ENCODE peak calls at places on chromosomes 6 and 20, in seven cellular contexts. One of them, this sample, is unnamed.

GRCh38 chr6:29494131-29494530 is 6.4 kb upstream of the MAS1L start:
- DNase-seq in left lung: no peak
- DNase-seq in cardiac fibroblast: no peak
- DNase-seq in ovary: no peak
- DNase-seq in lower lobe of right lung: no peak
- DNase-seq in GM12865: no peak
- DNase-seq in upper lobe of left lung: no peak
- DNase-seq in this sample: no peak

GRCh38 chr6:1170793-1171192 is 141.1 kb upstream of the FOXQ1 start:
- DNase-seq in left lung: no peak
- DNase-seq in lower lobe of right lung: no peak
- DNase-seq in upper lobe of left lung: no peak
- DNase-seq in GM12865: no peak
- DNase-seq in ovary: no peak
- DNase-seq in cardiac fibroblast: no peak
- DNase-seq in this sample: no peak

GRCh38 chr20:36893801-36894200 is 17.9 kb downstream of the TLDC2 start:
- DNase-seq in GM12865: no peak
- DNase-seq in cardiac fibroblast: no peak
- DNase-seq in left lung: no peak
- DNase-seq in ovary: no peak
- DNase-seq in upper lobe of left lung: no peak
- DNase-seq in lower lobe of right lung: no peak
- DNase-seq in this sample: no peak

GRCh38 chr6:56767892-56768531 is 125.3 kb upstream of the DST start:
- DNase-seq in lower lobe of right lung: no peak
- DNase-seq in GM12865: peak; percentile 56
- DNase-seq in ovary: no peak
- DNase-seq in upper lobe of left lung: no peak
- DNase-seq in left lung: no peak
- DNase-seq in cardiac fibroblast: peak; percentile 43
- DNase-seq in this sample: no peak

GRCh38 chr6:88376759-88377387 is 210.7 kb upstream of the CNR1 start:
- DNase-seq in GM12865: no peak
- DNase-seq in cardiac fibroblast: peak; percentile 92
- DNase-seq in lower lobe of right lung: no peak
- DNase-seq in ovary: no peak
- DNase-seq in left lung: no peak
- DNase-seq in upper lobe of left lung: no peak
- DNase-seq in this sample: no peak

GRCh38 chr6:169171951-169172350 is 81.7 kb downstream of the THBS2 start:
- DNase-seq in ovary: no peak
- DNase-seq in lower lobe of right lung: no peak
- DNase-seq in upper lobe of left lung: no peak
- DNase-seq in cardiac fibroblast: peak; percentile 96
- DNase-seq in GM12865: no peak
- DNase-seq in left lung: no peak
- DNase-seq in this sample: no peak

GRCh38 chr6:111061493-111061892 is 25.8 kb upstream of the SLC16A10 start:
- DNase-seq in lower lobe of right lung: no peak
- DNase-seq in GM12865: no peak
- DNase-seq in upper lobe of left lung: no peak
- DNase-seq in left lung: no peak
- DNase-seq in cardiac fibroblast: peak; percentile 29
- DNase-seq in ovary: no peak
- DNase-seq in this sample: no peak

GRCh38 chr6:90256698-90257485 is 39.8 kb downstream of the BACH2 start:
- DNase-seq in ovary: no peak
- DNase-seq in lower lobe of right lung: no peak
- DNase-seq in upper lobe of left lung: no peak
- DNase-seq in left lung: no peak
- DNase-seq in GM12865: no peak
- DNase-seq in cardiac fibroblast: peak; percentile 43
- DNase-seq in this sample: no peak

GRCh38 chr20:597560-597959 is 12.5 kb downstream of the TCF15 start:
- DNase-seq in ovary: no peak
- DNase-seq in GM12865: no peak
- DNase-seq in cardiac fibroblast: no peak
- DNase-seq in lower lobe of right lung: no peak
- DNase-seq in upper lobe of left lung: no peak
- DNase-seq in left lung: no peak
- DNase-seq in this sample: no peak

GRCh38 chr20:5480824-5481600 is 164.3 kb upstream of the PROKR2 start:
- DNase-seq in left lung: no peak
- DNase-seq in cardiac fibroblast: no peak
- DNase-seq in ovary: no peak
- DNase-seq in GM12865: peak; percentile 68
- DNase-seq in upper lobe of left lung: no peak
- DNase-seq in lower lobe of right lung: no peak
- DNase-seq in this sample: peak; percentile 28

GRCh38 chr6:141552463-141552862 is 580.3 kb upstream of the GJE1 start:
- DNase-seq in GM12865: peak; percentile 41
- DNase-seq in cardiac fibroblast: peak; percentile 97
- DNase-seq in lower lobe of right lung: no peak
- DNase-seq in upper lobe of left lung: no peak
- DNase-seq in left lung: no peak
- DNase-seq in ovary: no peak
- DNase-seq in this sample: no peak

GRCh38 chr6:25404693-25405169 is 125.6 kb downstream of the CARMIL1 start:
- DNase-seq in ovary: no peak
- DNase-seq in left lung: no peak
- DNase-seq in lower lobe of right lung: no peak
- DNase-seq in GM12865: peak; percentile 94
- DNase-seq in cardiac fibroblast: no peak
- DNase-seq in upper lobe of left lung: no peak
- DNase-seq in this sample: no peak

GRCh38 chr6:56356431-56356830 is 109.1 kb upstream of the COL21A1 start:
- DNase-seq in GM12865: no peak
- DNase-seq in left lung: no peak
- DNase-seq in ovary: no peak
- DNase-seq in lower lobe of right lung: no peak
- DNase-seq in upper lobe of left lung: no peak
- DNase-seq in cardiac fibroblast: peak; percentile 63
- DNase-seq in this sample: no peak

GRCh38 chr20:23668477-23668951 is 20.3 kb downstream of the CST4 start:
- DNase-seq in ovary: peak; percentile 30
- DNase-seq in upper lobe of left lung: no peak
- DNase-seq in cardiac fibroblast: peak; percentile 74
- DNase-seq in left lung: peak; percentile 46
- DNase-seq in lower lobe of right lung: no peak
- DNase-seq in GM12865: peak; percentile 66
- DNase-seq in this sample: no peak

GRCh38 chr6:107666084-107666981 is 157.8 kb downstream of the SCML4 start:
- DNase-seq in ovary: no peak
- DNase-seq in left lung: no peak
- DNase-seq in lower lobe of right lung: no peak
- DNase-seq in upper lobe of left lung: no peak
- DNase-seq in cardiac fibroblast: no peak
- DNase-seq in GM12865: no peak
- DNase-seq in this sample: no peak

GRCh38 chr20:4814696-4815252 is 93.1 kb downstream of the PRND start:
- DNase-seq in left lung: peak; percentile 75
- DNase-seq in upper lobe of left lung: no peak
- DNase-seq in cardiac fibroblast: no peak
- DNase-seq in ovary: no peak
- DNase-seq in GM12865: peak; percentile 92
- DNase-seq in lower lobe of right lung: peak; percentile 76
- DNase-seq in this sample: peak; percentile 79

GRCh38 chr6:82072771-82073170 is 174.8 kb downstream of the IBTK start:
- DNase-seq in lower lobe of right lung: no peak
- DNase-seq in ovary: no peak
- DNase-seq in cardiac fibroblast: peak; percentile 66
- DNase-seq in GM12865: no peak
- DNase-seq in upper lobe of left lung: no peak
- DNase-seq in left lung: no peak
- DNase-seq in this sample: no peak

GRCh38 chr6:156256161-156256560 is 521.0 kb upstream of the ARID1B start:
- DNase-seq in ovary: no peak
- DNase-seq in upper lobe of left lung: no peak
- DNase-seq in cardiac fibroblast: no peak
- DNase-seq in left lung: no peak
- DNase-seq in GM12865: no peak
- DNase-seq in lower lobe of right lung: no peak
- DNase-seq in this sample: no peak

GRCh38 chr20:9035129-9035528 is 33.8 kb upstream of the PLCB4 start:
- DNase-seq in GM12865: no peak
- DNase-seq in lower lobe of right lung: no peak
- DNase-seq in left lung: no peak
- DNase-seq in ovary: no peak
- DNase-seq in upper lobe of left lung: no peak
- DNase-seq in cardiac fibroblast: peak; percentile 92
- DNase-seq in this sample: no peak

DNA sequence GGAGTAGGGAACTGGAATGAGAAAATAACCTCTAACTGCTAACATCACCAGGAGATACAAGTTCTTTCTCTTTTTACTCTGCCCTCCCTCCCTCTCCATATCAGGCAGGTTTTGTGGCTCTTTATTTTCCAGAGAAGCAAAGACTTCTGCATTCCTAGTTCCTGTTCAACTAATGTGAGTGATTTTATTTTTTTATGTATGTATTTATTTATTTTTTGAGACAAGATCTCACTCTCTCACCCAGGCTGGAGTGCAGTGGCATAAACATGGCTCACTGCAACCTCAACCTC is 6.0 kb upstream of the IER3 start:
- DNase-seq in ovary: no peak
- DNase-seq in cardiac fibroblast: no peak
- DNase-seq in lower lobe of right lung: no peak
- DNase-seq in left lung: no peak
- DNase-seq in GM12865: no peak
- DNase-seq in upper lobe of left lung: no peak
- DNase-seq in this sample: no peak
- H3K4me3 ChIP-seq in ovary: no peak overlapping the region
- H3K4me3 ChIP-seq in cardiac fibroblast: no peak overlapping the region
- H3K4me3 ChIP-seq in lower lobe of right lung: no peak overlapping the region
- H3K4me3 ChIP-seq in left lung: no peak overlapping the region
- H3K4me3 ChIP-seq in GM12865: no peak overlapping the region
- H3K4me3 ChIP-seq in upper lobe of left lung: no peak overlapping the region
- H3K4me3 ChIP-seq in this sample: no peak overlapping the region

GRCh38 chr20:14332796-14333345 is 4.5 kb downstream of the FLRT3 start:
- DNase-seq in cardiac fibroblast: no peak
- DNase-seq in upper lobe of left lung: no peak
- DNase-seq in left lung: no peak
- DNase-seq in GM12865: no peak
- DNase-seq in ovary: no peak
- DNase-seq in lower lobe of right lung: no peak
- DNase-seq in this sample: no peak
- H3K4me3 ChIP-seq in cardiac fibroblast: no peak overlapping the region
- H3K4me3 ChIP-seq in upper lobe of left lung: no peak overlapping the region
- H3K4me3 ChIP-seq in left lung: peak overlapping the region; percentile 12
- H3K4me3 ChIP-seq in GM12865: no peak overlapping the region
- H3K4me3 ChIP-seq in ovary: no peak overlapping the region
- H3K4me3 ChIP-seq in lower lobe of right lung: peak overlapping the region; percentile 53
- H3K4me3 ChIP-seq in this sample: no peak overlapping the region

GRCh38 chr6:104630522-104630921 is 229.2 kb downstream of the HACE1 start:
- DNase-seq in cardiac fibroblast: no peak
- DNase-seq in GM12865: no peak
- DNase-seq in upper lobe of left lung: no peak
- DNase-seq in left lung: no peak
- DNase-seq in ovary: no peak
- DNase-seq in lower lobe of right lung: no peak
- DNase-seq in this sample: no peak
- H3K4me3 ChIP-seq in cardiac fibroblast: no peak overlapping the region
- H3K4me3 ChIP-seq in GM12865: no peak overlapping the region
- H3K4me3 ChIP-seq in upper lobe of left lung: no peak overlapping the region
- H3K4me3 ChIP-seq in left lung: no peak overlapping the region
- H3K4me3 ChIP-seq in ovary: no peak overlapping the region
- H3K4me3 ChIP-seq in lower lobe of right lung: no peak overlapping the region
- H3K4me3 ChIP-seq in this sample: no peak overlapping the region

DNA sequence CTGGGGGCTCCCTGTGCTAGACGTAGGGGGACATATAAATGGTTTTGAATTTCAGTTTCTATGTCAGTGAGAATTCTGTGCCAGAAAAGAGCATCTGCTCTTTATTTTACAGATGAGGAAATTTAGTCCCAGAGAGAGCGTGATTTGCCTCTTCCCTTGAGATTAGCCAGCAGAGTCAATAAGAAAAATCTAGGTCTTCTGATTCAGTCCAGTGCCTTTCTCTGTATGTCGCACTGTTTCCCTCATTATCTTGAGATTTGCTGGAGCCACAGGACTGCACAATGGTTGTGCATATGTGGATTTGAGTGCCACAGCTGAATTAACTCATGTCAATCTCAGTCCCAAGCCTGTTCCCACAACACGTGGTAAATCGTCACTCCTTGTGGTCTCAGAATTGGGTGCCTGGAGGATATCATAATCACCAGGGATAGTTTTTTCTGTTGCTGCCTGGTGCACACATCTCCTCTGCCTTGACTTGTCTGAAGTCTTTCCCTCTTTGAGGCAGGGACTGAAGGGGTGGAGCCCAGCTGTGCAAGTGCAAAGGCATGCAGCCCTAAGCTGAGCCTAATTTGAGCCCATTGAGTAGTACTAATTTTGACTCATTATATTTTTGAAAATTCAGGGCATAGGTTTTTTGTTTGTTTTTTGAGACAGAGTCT is 276.6 kb downstream of the SOX4 start:
- DNase-seq in left lung: no peak
- DNase-seq in GM12865: peak; percentile 12
- DNase-seq in upper lobe of left lung: no peak
- DNase-seq in cardiac fibroblast: no peak
- DNase-seq in lower lobe of right lung: no peak
- DNase-seq in ovary: no peak
- DNase-seq in this sample: no peak
- H3K4me3 ChIP-seq in left lung: no peak overlapping the region
- H3K4me3 ChIP-seq in GM12865: no peak overlapping the region
- H3K4me3 ChIP-seq in upper lobe of left lung: no peak overlapping the region
- H3K4me3 ChIP-seq in cardiac fibroblast: no peak overlapping the region
- H3K4me3 ChIP-seq in lower lobe of right lung: no peak overlapping the region
- H3K4me3 ChIP-seq in ovary: no peak overlapping the region
- H3K4me3 ChIP-seq in this sample: no peak overlapping the region

GRCh38 chr6:137162692-137163303 is 10.6 kb downstream of the IL22RA2 start:
- DNase-seq in cardiac fibroblast: no peak
- DNase-seq in ovary: no peak
- DNase-seq in GM12865: no peak
- DNase-seq in lower lobe of right lung: no peak
- DNase-seq in upper lobe of left lung: no peak
- DNase-seq in left lung: no peak
- DNase-seq in this sample: no peak
- H3K4me3 ChIP-seq in cardiac fibroblast: no peak overlapping the region
- H3K4me3 ChIP-seq in ovary: no peak overlapping the region
- H3K4me3 ChIP-seq in GM12865: no peak overlapping the region
- H3K4me3 ChIP-seq in lower lobe of right lung: no peak overlapping the region
- H3K4me3 ChIP-seq in upper lobe of left lung: no peak overlapping the region
- H3K4me3 ChIP-seq in left lung: no peak overlapping the region
- H3K4me3 ChIP-seq in this sample: no peak overlapping the region